ENCODE peak calls at places on chromosome 6, in five cellular contexts. K, R, H, I and T are unnamed samples.

GRCh38 chr6:92849636-92850035 is 569.7 kb downstream of the EPHA7 start:
- DNase-seq in K (no peak), R (no peak), H (no peak), I (no peak), T (no peak)

GRCh38 chr6:110103260-110103659 is 76.2 kb downstream of the WASF1 start:
- DNase-seq in K (no peak), R (no peak), H (no peak), I (no peak), T (no peak)

GRCh38 chr6:116373300-116373699 is 2.6 kb downstream of the DSE start:
- DNase-seq in K (no peak), R (no peak), H (no peak), I (no peak), T (no peak)

GRCh38 chr6:163123098-163123497 is 291.4 kb upstream of the QKI start:
- DNase-seq in K (no peak), R (no peak), H (no peak), I (no peak), T (no peak)

GRCh38 chr6:12288211-12288618 is 1.9 kb upstream of the EDN1 start:
- DNase-seq in K (no peak), R (no peak), H (no peak), I (no peak), T (no peak)

GRCh38 chr6:87909849-87910248 is 137.8 kb upstream of the SPACA1 start:
- DNase-seq in K (no peak), R (no peak), H (no peak), I (no peak), T (no peak)

GRCh38 chr6:25831532-25832306 is at the start of gene SLC17A1:
- DNase-seq in K (no peak), R (no peak), H (no peak), I (no peak), T (no peak)

GRCh38 chr6:137415127-137415833 is 78.9 kb downstream of the OLIG3 start:
- DNase-seq in K (peak), R (peak), H (peak), I (peak), T (peak)

GRCh38 chr6:3294921-3295871 is 36.4 kb downstream of the PSMG4 start:
- DNase-seq in K (no peak), R (peak), H (no peak), I (no peak), T (no peak)

GRCh38 chr6:107228754-107229153 is 113.4 kb upstream of the BEND3 start:
- DNase-seq in K (no peak), R (no peak), H (no peak), I (no peak), T (no peak)

GRCh38 chr6:2579241-2579761 is 171.4 kb downstream of the MYLK4 start:
- DNase-seq in K (no peak), R (no peak), H (no peak), I (peak), T (no peak)

GRCh38 chr6:151357758-151358436 is 33.5 kb downstream of the ZBTB2 start:
- DNase-seq in K (no peak), R (no peak), H (no peak), I (no peak), T (no peak)

GRCh38 chr6:74674377-74674776 is 531.5 kb downstream of the COL12A1 start:
- DNase-seq in K (no peak), R (no peak), H (no peak), I (no peak), T (no peak)

GRCh38 chr6:148524509-148524908 is 181.9 kb downstream of the SASH1 start:
- DNase-seq in K (no peak), R (no peak), H (no peak), I (no peak), T (no peak)

GRCh38 chr6:37745748-37746147 is 48.1 kb upstream of the MDGA1 start:
- DNase-seq in K (no peak), R (no peak), H (no peak), I (no peak), T (no peak)

GRCh38 chr6:52815167-52816092 is 11.8 kb upstream of the GSTA1 start:
- DNase-seq in K (peak), R (no peak), H (peak), I (peak), T (peak)

GRCh38 chr6:144952456-144953240 is 667.5 kb downstream of the UTRN start:
- DNase-seq in K (no peak), R (no peak), H (no peak), I (no peak), T (no peak)

GRCh38 chr6:17389274-17389847 is 4.0 kb upstream of the CAP2 start:
- DNase-seq in K (no peak), R (no peak), H (no peak), I (no peak), T (no peak)

GRCh38 chr6:156825475-156825874 is 48.3 kb downstream of the ARID1B start:
- DNase-seq in K (no peak), R (no peak), H (no peak), I (no peak), T (no peak)

GRCh38 chr6:9499709-9500108 is 915.2 kb downstream of the TFAP2A start:
- DNase-seq in K (no peak), R (no peak), H (no peak), I (no peak), T (peak)

GRCh38 chr6:20414711-20415110 is 13.0 kb downstream of the E2F3 start:
- DNase-seq in K (no peak), R (no peak), H (no peak), I (no peak), T (no peak)

GRCh38 chr6:128803911-128804310 is 79.0 kb upstream of the LAMA2 start:
- DNase-seq in K (no peak), R (no peak), H (no peak), I (peak), T (no peak)